ENCODE peak calls at places on chromosomes 6 and 20, in five cellular contexts. O, R, E, Y and K are unnamed samples.

GRCh38 chr20:2524435-2525272 is 11.7 kb upstream of the TMC2 start:
- DNase-seq in R (peak; percentile 87), Y (peak; percentile 89), O (peak; percentile 36), E (peak; percentile 77), K (peak; percentile 93)

GRCh38 chr6:37725967-37726366 is 28.3 kb upstream of the MDGA1 start:
- DNase-seq in O (peak; percentile 10), E (no peak), Y (no peak), R (no peak), K (no peak)

GRCh38 chr6:53041356-53041755 is 23.8 kb upstream of the FBXO9 start:
- DNase-seq in R (no peak), Y (no peak), E (no peak), O (peak; percentile 87), K (no peak)

GRCh38 chr6:1110164-1110563 is 201.7 kb upstream of the FOXQ1 start:
- DNase-seq in R (no peak), E (peak; percentile 49), O (no peak), Y (no peak), K (no peak)

GRCh38 chr6:80438728-80439127 is 332.3 kb downstream of the BCKDHB start:
- DNase-seq in R (no peak), O (peak; percentile 87), E (no peak), Y (peak; percentile 56), K (no peak)

GRCh38 chr6:35980991-35981645 is 43.3 kb downstream of the SLC26A8 start:
- DNase-seq in O (no peak), Y (no peak), E (no peak), R (no peak), K (peak; percentile 27)

GRCh38 chr6:152723398-152723797 is 25.7 kb downstream of the MYCT1 start:
- DNase-seq in Y (no peak), E (no peak), O (peak; percentile 65), R (no peak), K (no peak)

GRCh38 chr6:16184554-16184953 is 53.8 kb upstream of the GMPR start:
- DNase-seq in Y (no peak), O (no peak), R (no peak), E (no peak), K (no peak)

GRCh38 chr20:5531318-5532081 is 214.7 kb upstream of the PROKR2 start:
- DNase-seq in E (no peak), Y (no peak), O (peak; percentile 54), R (no peak), K (no peak)

GRCh38 chr6:135540207-135540877 is 42.8 kb upstream of the AHI1 start:
- DNase-seq in Y (no peak), R (no peak), E (no peak), O (peak; percentile 37), K (no peak)

GRCh38 chr6:158115102-158115501 is 53.0 kb downstream of the SERAC1 start:
- DNase-seq in O (no peak), E (no peak), R (no peak), Y (no peak), K (no peak)

GRCh38 chr6:31180500-31180899 is 10.0 kb upstream of the POU5F1 start:
- DNase-seq in O (peak; percentile 50), R (peak; percentile 52), E (no peak), Y (no peak), K (no peak)

GRCh38 chr6:76481101-76481500 is 408.6 kb upstream of the IMPG1 start:
- DNase-seq in R (no peak), E (no peak), Y (peak; percentile 72), O (no peak), K (no peak)

GRCh38 chr6:136846046-136846445 is 23.7 kb downstream of the PEX7 start:
- DNase-seq in E (peak; percentile 57), R (peak; percentile 46), O (peak; percentile 24), Y (peak; percentile 61), K (peak; percentile 85)

GRCh38 chr20:9409981-9410380 is 104.4 kb upstream of the LAMP5 start:
- DNase-seq in R (no peak), E (no peak), Y (no peak), O (peak; percentile 90), K (no peak)

GRCh38 chr20:51104960-51105460 is 82.1 kb upstream of the KCNG1 start:
- DNase-seq in R (no peak), Y (no peak), O (no peak), E (no peak), K (no peak)

GRCh38 chr20:5031206-5031557 is 29.9 kb upstream of the SLC23A2 start:
- DNase-seq in Y (no peak), E (no peak), O (no peak), R (peak; percentile 27), K (no peak)

GRCh38 chr20:23305098-23305497 is 45.5 kb upstream of the NXT1 start:
- DNase-seq in Y (no peak), E (no peak), R (no peak), O (peak; percentile 38), K (no peak)

GRCh38 chr6:54588176-54588575 is 258.4 kb upstream of the FAM83B start:
- DNase-seq in O (no peak), R (no peak), E (no peak), Y (no peak), K (no peak)

GRCh38 chr6:136249811-136250685 is at the start of gene MTFR2:
- DNase-seq in O (peak; percentile 98), R (peak; percentile 90), E (peak; percentile 100), Y (peak; percentile 98), K (peak; percentile 99)

GRCh38 chr6:132133734-132134490 is 182.7 kb upstream of the CCN2 start:
- DNase-seq in R (no peak), Y (no peak), O (no peak), E (no peak), K (no peak)

GRCh38 chr6:162377735-162378134 is 349.8 kb downstream of the PRKN start:
- DNase-seq in O (peak; percentile 18), E (no peak), Y (no peak), R (no peak), K (no peak)

GRCh38 chr20:62938105-62938888 is at the start of gene GID8:
- DNase-seq in E (peak; percentile 35), Y (peak; percentile 81), R (no peak), O (peak; percentile 30), K (peak; percentile 74)

GRCh38 chr6:142952614-142953013 is 7.6 kb upstream of the HIVEP2 start:
- DNase-seq in R (no peak), Y (no peak), O (no peak), E (no peak), K (no peak)

GRCh38 chr6:30150151-30150550 is 10.9 kb downstream of the TRIM10 start:
- DNase-seq in O (no peak), R (no peak), E (no peak), Y (no peak), K (no peak)

GRCh38 chr6:132207991-132208390 is 193.3 kb downstream of the MOXD1 start:
- DNase-seq in O (no peak), E (no peak), R (no peak), Y (no peak), K (no peak)

GRCh38 chr20:49945306-49945700 is 9.1 kb downstream of the RNF114 start:
- DNase-seq in O (no peak), Y (no peak), E (no peak), R (no peak), K (no peak)

GRCh38 chr20:49945701-49946477 is 9.7 kb downstream of the RNF114 start:
- DNase-seq in Y (no peak), E (peak; percentile 64), O (no peak), R (no peak), K (peak; percentile 37)

GRCh38 chr20:49951160-49951559 is 15.0 kb downstream of the RNF114 start:
- DNase-seq in E (no peak), O (peak; percentile 74), Y (no peak), R (no peak), K (no peak)

GRCh38 chr20:49948809-49949507 is 12.8 kb downstream of the RNF114 start:
- DNase-seq in R (no peak), E (peak; percentile 68), Y (no peak), O (peak; percentile 97), K (peak; percentile 32)

DNA sequence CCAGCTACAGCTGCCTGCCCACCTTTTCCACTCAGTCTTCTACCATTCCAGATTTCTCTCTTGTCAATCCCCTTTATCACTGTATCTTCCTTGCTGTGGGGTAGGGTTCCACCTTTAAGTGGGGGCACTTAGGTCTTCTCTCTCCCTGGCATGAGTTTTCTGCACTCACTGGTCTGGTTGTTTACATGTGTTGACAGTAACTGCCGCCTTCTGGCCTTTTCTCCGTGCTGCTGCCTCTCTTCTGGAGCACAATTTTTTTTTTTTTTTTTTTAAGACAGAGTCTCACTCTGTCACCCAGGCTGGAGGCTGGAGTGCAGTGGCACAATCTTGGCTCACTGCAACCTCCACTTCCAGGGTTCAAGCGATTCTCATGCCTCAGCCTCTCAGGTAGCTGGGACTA is 12.0 kb downstream of the RNF114 start:
- DNase-seq in E (no peak), O (no peak), R (no peak), Y (no peak), K (no peak)
- H4K20me1 ChIP-seq in E (peaks cover 11% of the 10 kb centered on the region), O (peaks cover 7% of the 10 kb centered on the region), R (no peaks in the 10 kb centered on the region), Y (peaks cover 1% of the 10 kb centered on the region), K (no peaks in the 10 kb centered on the region)

DNA sequence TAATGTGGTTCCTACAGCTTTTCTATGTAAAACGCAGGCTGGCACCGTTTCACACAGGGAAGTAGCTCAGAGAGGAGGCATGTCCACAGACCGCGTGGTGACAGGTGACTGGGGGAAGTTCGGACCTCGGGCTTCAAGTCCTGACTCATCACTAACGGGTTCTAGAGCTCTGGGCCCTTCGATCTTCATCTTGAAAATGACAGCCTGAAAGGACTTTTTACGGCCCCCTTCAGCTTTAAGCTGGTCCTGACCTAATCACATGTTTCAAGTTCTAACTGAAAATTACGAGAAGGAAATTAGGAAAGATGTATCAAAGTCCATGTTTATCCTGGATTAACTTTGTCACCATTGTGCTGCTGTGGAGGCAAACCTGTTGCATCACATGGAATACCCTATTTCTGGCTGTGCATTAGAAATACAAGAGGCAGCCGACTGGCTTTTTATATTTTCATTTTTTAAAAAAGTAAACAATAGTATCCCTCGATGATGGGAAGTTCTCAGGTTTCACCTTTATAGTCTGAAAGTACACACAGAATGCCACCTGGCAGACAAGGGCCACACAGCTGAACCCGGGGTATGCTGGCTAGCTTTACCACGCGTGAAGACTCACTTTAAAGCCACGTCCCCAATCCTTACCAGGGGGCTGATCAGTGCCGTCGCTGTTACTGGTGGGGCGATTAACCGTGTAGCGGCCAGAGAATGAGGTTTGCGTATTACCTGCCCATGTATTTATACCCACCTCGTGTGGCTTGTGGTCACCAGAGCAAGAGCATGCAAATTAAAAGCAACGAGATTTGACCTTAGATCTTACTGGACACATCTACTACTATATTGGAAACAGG is 1.9 kb downstream of the MAN1A1 start:
- DNase-seq in O (no peak), E (peak; percentile 96), Y (no peak), R (no peak), K (no peak)
- H3K79me2 ChIP-seq in O (peaks cover 8% of the 10 kb centered on the region), E (peaks cover 94% of the 10 kb centered on the region), Y (no peaks in the 10 kb centered on the region), R (peaks cover 26% of the 10 kb centered on the region), K (no peaks in the 10 kb centered on the region)

DNA sequence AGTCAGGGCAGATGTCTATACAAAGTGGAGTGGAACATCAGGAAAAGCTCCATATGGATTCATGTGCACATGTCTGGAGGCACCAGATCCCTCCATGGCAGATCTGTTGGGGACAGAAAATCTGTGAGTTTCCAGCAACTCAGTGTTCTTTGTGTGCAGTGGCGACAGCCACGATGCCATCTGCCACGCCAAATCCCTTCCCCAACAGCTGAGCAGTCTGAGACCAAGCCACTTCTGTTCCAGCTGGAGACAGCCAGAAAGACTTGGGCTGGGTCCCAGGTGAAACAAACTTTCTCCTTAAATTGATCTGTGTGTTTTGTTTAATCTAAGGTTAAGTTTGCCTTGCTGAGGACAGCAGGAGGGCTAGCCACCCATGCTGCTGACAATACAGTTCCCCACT is 22.9 kb downstream of the FKBP1A start:
- DNase-seq in Y (no peak), O (no peak), E (no peak), R (no peak), K (no peak)
- H4K20me1 ChIP-seq in Y (peaks cover 35% of the 10 kb centered on the region), O (peaks cover 69% of the 10 kb centered on the region), E (peaks cover 17% of the 10 kb centered on the region), R (peaks cover 4% of the 10 kb centered on the region), K (peaks cover 13% of the 10 kb centered on the region)

GRCh38 chr20:34459209-34459608 is 57.0 kb upstream of the DYNLRB1 start:
- DNase-seq in Y (no peak), R (no peak), O (no peak), E (no peak), K (no peak)

GRCh38 chr20:34461779-34462087 is 54.5 kb upstream of the DYNLRB1 start:
- DNase-seq in O (no peak), Y (no peak), E (no peak), R (no peak), K (no peak)

GRCh38 chr20:34458631-34459030 is 57.6 kb upstream of the DYNLRB1 start:
- DNase-seq in R (no peak), E (no peak), Y (no peak), O (no peak), K (no peak)
- H3K79me2 ChIP-seq in R (peaks cover 14% of the 10 kb centered on the region), E (no peaks in the 10 kb centered on the region), Y (peaks cover 3% of the 10 kb centered on the region), O (peaks cover 25% of the 10 kb centered on the region), K (peaks cover 11% of the 10 kb centered on the region)